ENCODE peak calls at places on chromosomes 13 and 19, in four cellular contexts. K, H, O and B are unnamed samples.

GRCh38 chr13:98965325-98965724 is 12.5 kb downstream of the DOCK9 start:
- DNase-seq in K (no peak), H (no peak), O (no peak), B (no peak)

GRCh38 chr19:34479396-34479795 is 2.2 kb upstream of the WTIP start:
- DNase-seq in K (no peak), H (no peak), O (no peak), B (no peak)

GRCh38 chr19:30719189-30719990 is 347.2 kb downstream of the ZNF536 start:
- DNase-seq in K (no peak), H (peak), O (peak), B (peak)

GRCh38 chr19:42052241-42052863 is 17.7 kb downstream of the GRIK5 start:
- DNase-seq in K (no peak), H (no peak), O (no peak), B (no peak)

GRCh38 chr13:114315074-114315785 is 927 bp downstream of the CHAMP1 start:
- DNase-seq in K (no peak), H (no peak), O (no peak), B (no peak)

GRCh38 chr19:5880196-5880595 is 9.9 kb upstream of the FUT5 start:
- DNase-seq in K (no peak), H (no peak), O (no peak), B (no peak)

GRCh38 chr19:19514881-19515763 is at the start of gene TSSK6:
- DNase-seq in K (peak), H (no peak), O (no peak), B (no peak)

GRCh38 chr13:73591861-73592260 is 533.1 kb downstream of the KLF5 start:
- DNase-seq in K (no peak), H (no peak), O (no peak), B (no peak)

GRCh38 chr19:45323671-45324081 is 1.0 kb upstream of the CKM start:
- DNase-seq in K (no peak), H (no peak), O (peak), B (no peak)

GRCh38 chr19:8148410-8149231 is 771 bp downstream of the FBN3 start:
- DNase-seq in K (no peak), H (no peak), O (no peak), B (no peak)

GRCh38 chr19:28727133-28727834 is 485.7 kb downstream of the UQCRFS1 start:
- DNase-seq in K (no peak), H (no peak), O (no peak), B (no peak)

GRCh38 chr19:20179946-20180345 is 12.9 kb downstream of the ZNF486 start:
- DNase-seq in K (no peak), H (no peak), O (no peak), B (no peak)

GRCh38 chr19:54335164-54335563 is 3.8 kb downstream of the LILRA4 start:
- DNase-seq in K (no peak), H (no peak), O (no peak), B (no peak)

GRCh38 chr19:48506138-48506733 is 5.4 kb downstream of the LMTK3 start:
- DNase-seq in K (peak), H (no peak), O (no peak), B (no peak)

GRCh38 chr13:64274481-64275217 is 2859.0 kb upstream of the PCDH20 start:
- DNase-seq in K (no peak), H (no peak), O (no peak), B (no peak)

GRCh38 chr19:45451181-45451849 is 16.5 kb upstream of the FOSB start:
- DNase-seq in K (peak), H (no peak), O (no peak), B (peak)

GRCh38 chr13:49457221-49457620 is 13.1 kb downstream of the SETDB2 start:
- DNase-seq in K (no peak), H (no peak), O (no peak), B (peak)

GRCh38 chr13:48653074-48654054 is at the start of gene CYSLTR2:
- DNase-seq in K (no peak), H (peak), O (no peak), B (no peak)

GRCh38 chr13:20902438-20903163 is at the start of gene XPO4:
- DNase-seq in K (peak), H (peak), O (peak), B (peak)

GRCh38 chr19:3643592-3644313 is 17.2 kb upstream of the CACTIN start:
- DNase-seq in K (no peak), H (no peak), O (no peak), B (no peak)

GRCh38 chr19:46014534-46014933 is 8.3 kb downstream of the PGLYRP1 start:
- DNase-seq in K (no peak), H (no peak), O (no peak), B (no peak)

GRCh38 chr13:28819748-28820098 is 416 bp upstream of the MTUS2 start:
- DNase-seq in K (no peak), H (peak), O (no peak), B (no peak)

GRCh38 chr13:87128006-87128405 is 543.2 kb upstream of the SLITRK5 start:
- DNase-seq in K (no peak), H (peak), O (no peak), B (no peak)

GRCh38 chr19:11196406-11197287 is 698 bp downstream of the KANK2 start:
- DNase-seq in K (no peak), H (no peak), O (no peak), B (peak)

GRCh38 chr13:111664060-111664459 is 343.6 kb downstream of the TEX29 start:
- DNase-seq in K (no peak), H (no peak), O (no peak), B (no peak)

GRCh38 chr13:110307697-110308376 is 753 bp downstream of the COL4A2 start:
- DNase-seq in K (no peak), H (no peak), O (peak), B (peak)

GRCh38 chr19:12726988-12727316 is 3.2 kb upstream of the TNPO2 start:
- DNase-seq in K (no peak), H (no peak), O (no peak), B (no peak)

GRCh38 chr19:18865973-18866799 is 29.8 kb downstream of the CERS1 start:
- DNase-seq in K (no peak), H (peak), O (no peak), B (no peak)

GRCh38 chr19:47487551-47488515 is 3.8 kb upstream of the KPTN start:
- DNase-seq in K (no peak), H (no peak), O (no peak), B (no peak)

GRCh38 chr13:77637583-77637982 is 59.9 kb upstream of the SLAIN1 start:
- DNase-seq in K (no peak), H (no peak), O (no peak), B (no peak)

GRCh38 chr13:95564948-95565347 is 12.4 kb downstream of the CLDN10 start:
- DNase-seq in K (peak), H (no peak), O (no peak), B (no peak)

GRCh38 chr13:37657134-37657533 is 58.6 kb upstream of the POSTN start:
- DNase-seq in K (no peak), H (no peak), O (no peak), B (no peak)

GRCh38 chr13:77143325-77143907 is 116.5 kb upstream of the FBXL3 start:
- DNase-seq in K (peak), H (no peak), O (no peak), B (no peak)

GRCh38 chr13:44293354-44293753 is 80.3 kb upstream of the SERP2 start:
- DNase-seq in K (no peak), H (no peak), O (no peak), B (no peak)

GRCh38 chr19:16153582-16154336 is 10.3 kb downstream of the HSH2D start:
- DNase-seq in K (peak), H (no peak), O (no peak), B (no peak)

GRCh38 chr13:70407486-70407885 is 299.2 kb upstream of the KLHL1 start:
- DNase-seq in K (no peak), H (no peak), O (no peak), B (no peak)

GRCh38 chr19:54209748-54210494 is 9.3 kb downstream of the RPS9 start:
- DNase-seq in K (peak), H (peak), O (peak), B (peak)